ENCODE peak calls at places on chromosomes 4 and X, in eight cellular contexts. One of them, this sample, is unnamed.
A peak's percentile ranks its signal among the peaks of the same experiment; 100 is the strongest.

GRCh38 chrX:102840871-102841705 is 96.0 kb upstream of the RAB40AL start:
- DNase-seq in ascending aorta: no peak
- DNase-seq in bronchial epithelial cell: peak; percentile 36
- DNase-seq in transverse colon: no peak
- DNase-seq in lung: no peak
- DNase-seq in PC-9: no peak
- DNase-seq in AG09309: no peak
- DNase-seq in stomach: no peak
- DNase-seq in this sample: no peak

GRCh38 chr4:98055800-98056501 is 87.3 kb downstream of the STPG2 start:
- DNase-seq in stomach: no peak
- DNase-seq in bronchial epithelial cell: peak; percentile 6
- DNase-seq in PC-9: no peak
- DNase-seq in ascending aorta: no peak
- DNase-seq in transverse colon: no peak
- DNase-seq in AG09309: no peak
- DNase-seq in lung: no peak
- DNase-seq in this sample: no peak

GRCh38 chr4:127844605-127845116 is 36.0 kb upstream of the PLK4 start:
- DNase-seq in bronchial epithelial cell: peak; percentile 22
- DNase-seq in AG09309: no peak
- DNase-seq in lung: no peak
- DNase-seq in PC-9: no peak
- DNase-seq in ascending aorta: no peak
- DNase-seq in transverse colon: no peak
- DNase-seq in stomach: no peak
- DNase-seq in this sample: no peak

GRCh38 chr4:174983128-174983750 is 65.1 kb downstream of the ADAM29 start:
- DNase-seq in ascending aorta: no peak
- DNase-seq in stomach: no peak
- DNase-seq in PC-9: no peak
- DNase-seq in lung: no peak
- DNase-seq in transverse colon: no peak
- DNase-seq in bronchial epithelial cell: no peak
- DNase-seq in AG09309: no peak
- DNase-seq in this sample: no peak

GRCh38 chr4:16686195-16686594 is 212.2 kb downstream of the LDB2 start:
- DNase-seq in PC-9: no peak
- DNase-seq in bronchial epithelial cell: peak; percentile 0
- DNase-seq in ascending aorta: no peak
- DNase-seq in lung: no peak
- DNase-seq in stomach: no peak
- DNase-seq in AG09309: peak; percentile 95
- DNase-seq in transverse colon: no peak
- DNase-seq in this sample: no peak

GRCh38 chr4:186771624-186772023 is 48.0 kb upstream of the FAT1 start:
- DNase-seq in ascending aorta: no peak
- DNase-seq in bronchial epithelial cell: no peak
- DNase-seq in AG09309: no peak
- DNase-seq in PC-9: no peak
- DNase-seq in lung: no peak
- DNase-seq in transverse colon: no peak
- DNase-seq in stomach: no peak
- DNase-seq in this sample: no peak

GRCh38 chrX:86171366-86171765 is 23.1 kb downstream of the DACH2 start:
- DNase-seq in AG09309: peak; percentile 5
- DNase-seq in ascending aorta: no peak
- DNase-seq in stomach: no peak
- DNase-seq in transverse colon: no peak
- DNase-seq in bronchial epithelial cell: peak; percentile 50
- DNase-seq in lung: no peak
- DNase-seq in PC-9: no peak
- DNase-seq in this sample: no peak

GRCh38 chrX:74911494-74911893 is 13.8 kb downstream of the NEXMIF start:
- DNase-seq in stomach: no peak
- DNase-seq in transverse colon: no peak
- DNase-seq in bronchial epithelial cell: no peak
- DNase-seq in lung: no peak
- DNase-seq in ascending aorta: no peak
- DNase-seq in AG09309: no peak
- DNase-seq in PC-9: no peak
- DNase-seq in this sample: no peak

GRCh38 chr4:39541987-39542632 is 14.9 kb upstream of the UGDH start:
- DNase-seq in PC-9: no peak
- DNase-seq in stomach: no peak
- DNase-seq in transverse colon: no peak
- DNase-seq in AG09309: no peak
- DNase-seq in ascending aorta: no peak
- DNase-seq in bronchial epithelial cell: peak; percentile 81
- DNase-seq in lung: no peak
- DNase-seq in this sample: no peak

GRCh38 chrX:118726887-118727685 is at the start of gene IL13RA1:
- DNase-seq in PC-9: peak; percentile 95
- DNase-seq in ascending aorta: peak; percentile 90
- DNase-seq in AG09309: no peak
- DNase-seq in bronchial epithelial cell: peak; percentile 62
- DNase-seq in stomach: peak; percentile 86
- DNase-seq in lung: peak; percentile 76
- DNase-seq in transverse colon: peak; percentile 85
- DNase-seq in this sample: no peak

GRCh38 chrX:15815779-15816452 is 25.6 kb downstream of the ZRSR2 start:
- DNase-seq in PC-9: no peak
- DNase-seq in transverse colon: peak; percentile 12
- DNase-seq in bronchial epithelial cell: peak; percentile 3
- DNase-seq in lung: no peak
- DNase-seq in stomach: no peak
- DNase-seq in ascending aorta: no peak
- DNase-seq in AG09309: no peak
- DNase-seq in this sample: no peak

GRCh38 chr4:6562931-6563901 is 11.8 kb upstream of the MAN2B2 start:
- DNase-seq in transverse colon: peak; percentile 36
- DNase-seq in stomach: no peak
- DNase-seq in bronchial epithelial cell: peak; percentile 17
- DNase-seq in ascending aorta: no peak
- DNase-seq in lung: no peak
- DNase-seq in AG09309: no peak
- DNase-seq in PC-9: peak; percentile 43
- DNase-seq in this sample: no peak

GRCh38 chr4:37890501-37891220 is at the start of gene TBC1D1:
- DNase-seq in transverse colon: peak; percentile 81
- DNase-seq in stomach: peak; percentile 75
- DNase-seq in ascending aorta: peak; percentile 87
- DNase-seq in PC-9: peak; percentile 55
- DNase-seq in AG09309: no peak
- DNase-seq in lung: peak; percentile 64
- DNase-seq in bronchial epithelial cell: no peak
- DNase-seq in this sample: no peak

GRCh38 chr4:78057135-78057599 is at the start of gene FRAS1:
- DNase-seq in PC-9: peak; percentile 29
- DNase-seq in ascending aorta: no peak
- DNase-seq in lung: no peak
- DNase-seq in transverse colon: peak; percentile 18
- DNase-seq in AG09309: no peak
- DNase-seq in bronchial epithelial cell: no peak
- DNase-seq in stomach: no peak
- DNase-seq in this sample: no peak

GRCh38 chr4:108926058-108926457 is 163.2 kb upstream of the ETNPPL start:
- DNase-seq in ascending aorta: no peak
- DNase-seq in AG09309: no peak
- DNase-seq in PC-9: no peak
- DNase-seq in lung: no peak
- DNase-seq in bronchial epithelial cell: no peak
- DNase-seq in transverse colon: no peak
- DNase-seq in stomach: no peak
- DNase-seq in this sample: no peak

GRCh38 chr4:7101692-7102515 is 34.0 kb upstream of the GRPEL1 start:
- DNase-seq in bronchial epithelial cell: peak; percentile 42
- DNase-seq in stomach: peak; percentile 76
- DNase-seq in lung: peak; percentile 70
- DNase-seq in AG09309: peak; percentile 16
- DNase-seq in transverse colon: peak; percentile 80
- DNase-seq in ascending aorta: peak; percentile 83
- DNase-seq in PC-9: peak; percentile 62
- DNase-seq in this sample: no peak

GRCh38 chr4:189294570-189294969 is 646.1 kb upstream of the FRG1 start:
- DNase-seq in stomach: no peak
- DNase-seq in transverse colon: no peak
- DNase-seq in ascending aorta: no peak
- DNase-seq in AG09309: no peak
- DNase-seq in PC-9: no peak
- DNase-seq in lung: no peak
- DNase-seq in bronchial epithelial cell: peak; percentile 50
- DNase-seq in this sample: no peak

GRCh38 chrX:103688949-103689348 is 2.5 kb upstream of the MORF4L2 start:
- DNase-seq in lung: no peak
- DNase-seq in PC-9: no peak
- DNase-seq in stomach: no peak
- DNase-seq in ascending aorta: no peak
- DNase-seq in AG09309: no peak
- DNase-seq in bronchial epithelial cell: peak; percentile 39
- DNase-seq in transverse colon: no peak
- DNase-seq in this sample: no peak

GRCh38 chr4:123014038-123014437 is 91.6 kb upstream of the NUDT6 start:
- DNase-seq in PC-9: no peak
- DNase-seq in AG09309: no peak
- DNase-seq in bronchial epithelial cell: no peak
- DNase-seq in ascending aorta: no peak
- DNase-seq in lung: no peak
- DNase-seq in stomach: no peak
- DNase-seq in transverse colon: no peak
- DNase-seq in this sample: no peak

GRCh38 chr4:98890698-98891097 is 38.2 kb downstream of the EIF4E start:
- DNase-seq in AG09309: no peak
- DNase-seq in bronchial epithelial cell: peak; percentile 55
- DNase-seq in lung: no peak
- DNase-seq in PC-9: no peak
- DNase-seq in ascending aorta: no peak
- DNase-seq in transverse colon: no peak
- DNase-seq in stomach: no peak
- DNase-seq in this sample: no peak

GRCh38 chr4:156575430-156576073 is 396.0 kb downstream of the PDGFC start:
- DNase-seq in ascending aorta: no peak
- DNase-seq in AG09309: no peak
- DNase-seq in PC-9: no peak
- DNase-seq in lung: no peak
- DNase-seq in transverse colon: no peak
- DNase-seq in stomach: no peak
- DNase-seq in bronchial epithelial cell: no peak
- DNase-seq in this sample: no peak

GRCh38 chr4:184746532-184746870 is 12.6 kb upstream of the CENPU start:
- DNase-seq in PC-9: peak; percentile 64
- DNase-seq in stomach: peak; percentile 76
- DNase-seq in ascending aorta: peak; percentile 85
- DNase-seq in lung: peak; percentile 65
- DNase-seq in transverse colon: no peak
- DNase-seq in bronchial epithelial cell: peak; percentile 84
- DNase-seq in AG09309: peak; percentile 77
- DNase-seq in this sample: peak; percentile 80
- H3K4me3 ChIP-seq in PC-9: peak overlapping the region; percentile 36
- H3K4me3 ChIP-seq in stomach: peak overlapping the region; percentile 9
- H3K4me3 ChIP-seq in ascending aorta: peak overlapping the region; percentile 36
- H3K4me3 ChIP-seq in lung: no peak overlapping the region
- H3K4me3 ChIP-seq in transverse colon: no peak overlapping the region
- H3K4me3 ChIP-seq in bronchial epithelial cell: no peak overlapping the region
- H3K4me3 ChIP-seq in AG09309: no peak overlapping the region
- H3K4me3 ChIP-seq in this sample: no peak overlapping the region

GRCh38 chr4:158786155-158786581 is 17.3 kb downstream of the FNIP2 start:
- DNase-seq in bronchial epithelial cell: no peak
- DNase-seq in stomach: no peak
- DNase-seq in transverse colon: no peak
- DNase-seq in lung: no peak
- DNase-seq in AG09309: no peak
- DNase-seq in PC-9: no peak
- DNase-seq in ascending aorta: no peak
- DNase-seq in this sample: no peak
- H3K4me3 ChIP-seq in bronchial epithelial cell: no peak overlapping the region
- H3K4me3 ChIP-seq in stomach: no peak overlapping the region
- H3K4me3 ChIP-seq in transverse colon: no peak overlapping the region
- H3K4me3 ChIP-seq in lung: no peak overlapping the region
- H3K4me3 ChIP-seq in AG09309: no peak overlapping the region
- H3K4me3 ChIP-seq in PC-9: no peak overlapping the region
- H3K4me3 ChIP-seq in ascending aorta: peak overlapping the region; percentile 46
- H3K4me3 ChIP-seq in this sample: no peak overlapping the region

GRCh38 chr4:118765399-118765798 is 70.5 kb downstream of the SEC24D start:
- DNase-seq in PC-9: no peak
- DNase-seq in transverse colon: no peak
- DNase-seq in lung: no peak
- DNase-seq in ascending aorta: no peak
- DNase-seq in stomach: no peak
- DNase-seq in AG09309: peak; percentile 99
- DNase-seq in bronchial epithelial cell: peak; percentile 87
- DNase-seq in this sample: peak; percentile 68

GRCh38 chr4:118770741-118771187 is 65.2 kb downstream of the SEC24D start:
- DNase-seq in AG09309: no peak
- DNase-seq in transverse colon: no peak
- DNase-seq in ascending aorta: no peak
- DNase-seq in bronchial epithelial cell: peak; percentile 80
- DNase-seq in stomach: no peak
- DNase-seq in lung: no peak
- DNase-seq in PC-9: no peak
- DNase-seq in this sample: no peak

GRCh38 chr4:118767109-118767508 is 68.8 kb downstream of the SEC24D start:
- DNase-seq in lung: no peak
- DNase-seq in PC-9: no peak
- DNase-seq in ascending aorta: no peak
- DNase-seq in bronchial epithelial cell: no peak
- DNase-seq in AG09309: no peak
- DNase-seq in transverse colon: no peak
- DNase-seq in stomach: no peak
- DNase-seq in this sample: no peak

GRCh38 chr4:118772149-118773081 is 63.5 kb downstream of the SEC24D start:
- DNase-seq in stomach: no peak
- DNase-seq in ascending aorta: no peak
- DNase-seq in PC-9: no peak
- DNase-seq in transverse colon: no peak
- DNase-seq in lung: no peak
- DNase-seq in bronchial epithelial cell: peak; percentile 66
- DNase-seq in AG09309: no peak
- DNase-seq in this sample: no peak

DNA sequence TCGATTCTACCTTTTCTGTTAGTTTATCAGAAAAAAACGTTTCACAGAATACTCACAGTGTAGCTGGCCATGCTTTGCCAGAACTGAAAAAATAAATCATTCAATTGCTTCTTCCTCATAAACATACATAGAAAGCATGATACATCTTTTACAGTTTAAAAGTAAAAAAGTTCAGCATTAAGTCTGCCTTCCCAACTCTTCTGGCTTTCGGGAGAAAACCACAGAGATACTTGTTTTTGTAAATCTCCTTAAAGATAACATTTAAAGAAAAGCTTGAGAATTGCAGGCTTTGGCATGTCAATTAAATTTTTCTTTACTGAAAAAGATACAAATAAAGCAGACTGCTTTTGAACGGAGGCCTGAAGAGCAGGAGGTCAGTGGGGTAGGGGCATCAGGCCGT is 66.8 kb downstream of the SEC24D start:
- DNase-seq in bronchial epithelial cell: no peak
- DNase-seq in transverse colon: no peak
- DNase-seq in PC-9: no peak
- DNase-seq in ascending aorta: no peak
- DNase-seq in lung: no peak
- DNase-seq in AG09309: no peak
- DNase-seq in stomach: no peak
- DNase-seq in this sample: no peak
- H3K4me3 ChIP-seq in bronchial epithelial cell: no peak overlapping the region
- H3K4me3 ChIP-seq in transverse colon: no peak overlapping the region
- H3K4me3 ChIP-seq in PC-9: no peak overlapping the region
- H3K4me3 ChIP-seq in ascending aorta: peak overlapping the region; percentile 31
- H3K4me3 ChIP-seq in lung: no peak overlapping the region
- H3K4me3 ChIP-seq in AG09309: no peak overlapping the region
- H3K4me3 ChIP-seq in stomach: no peak overlapping the region
- H3K4me3 ChIP-seq in this sample: no peak overlapping the region

GRCh38 chr4:76011700-76012387 is 4.5 kb upstream of the CXCL9 start:
- DNase-seq in bronchial epithelial cell: peak; percentile 84
- DNase-seq in PC-9: no peak
- DNase-seq in lung: no peak
- DNase-seq in transverse colon: peak; percentile 17
- DNase-seq in AG09309: peak; percentile 11
- DNase-seq in ascending aorta: no peak
- DNase-seq in stomach: no peak
- DNase-seq in this sample: no peak
- H3K4me3 ChIP-seq in bronchial epithelial cell: no peak overlapping the region
- H3K4me3 ChIP-seq in PC-9: no peak overlapping the region
- H3K4me3 ChIP-seq in lung: no peak overlapping the region
- H3K4me3 ChIP-seq in transverse colon: no peak overlapping the region
- H3K4me3 ChIP-seq in AG09309: no peak overlapping the region
- H3K4me3 ChIP-seq in ascending aorta: peak overlapping the region; percentile 9
- H3K4me3 ChIP-seq in stomach: peak overlapping the region; percentile 11
- H3K4me3 ChIP-seq in this sample: no peak overlapping the region